ENCODE peak calls at places on chromosomes 3 and 15, in six cellular contexts. Z, P, E, J, G and M are unnamed samples.

GRCh38 chr3:14324224-14324944 is 78.0 kb upstream of the SLC6A6 start:
- DNase-seq in Z (no peak), P (peak), E (no peak), G (no peak), J (no peak), M (peak)

GRCh38 chr15:73786518-73786917 is 33.4 kb upstream of the INSYN1 start:
- DNase-seq in E (no peak), J (no peak), G (no peak), Z (peak), P (peak), M (no peak)

GRCh38 chr15:91813924-91814323 is 39.6 kb upstream of the SLCO3A1 start:
- DNase-seq in P (no peak), J (no peak), G (no peak), Z (no peak), E (no peak), M (no peak)

GRCh38 chr3:20197775-20198174 is 11.8 kb upstream of the SGO1 start:
- DNase-seq in Z (no peak), J (no peak), P (no peak), E (no peak), G (no peak), M (peak)

GRCh38 chr3:140629351-140630137 is 48.3 kb upstream of the TRIM42 start:
- DNase-seq in Z (no peak), P (no peak), G (peak), J (no peak), E (no peak), M (peak)

GRCh38 chr15:72063186-72063585 is 54.8 kb downstream of the MYO9A start:
- DNase-seq in P (no peak), Z (no peak), E (no peak), J (no peak), G (peak), M (no peak)

GRCh38 chr3:72234394-72234793 is 449.4 kb upstream of the PROK2 start:
- DNase-seq in Z (no peak), E (no peak), G (peak), P (no peak), J (no peak), M (no peak)

GRCh38 chr3:194418671-194419070 is 19.6 kb upstream of the GP5 start:
- DNase-seq in E (no peak), Z (no peak), G (no peak), J (no peak), P (no peak), M (no peak)

GRCh38 chr3:106120334-106120733 is 251.5 kb upstream of the CBLB start:
- DNase-seq in E (no peak), J (no peak), P (no peak), G (peak), Z (no peak), M (no peak)

GRCh38 chr3:188721312-188721711 is 450.5 kb upstream of the TPRG1 start:
- DNase-seq in J (no peak), P (no peak), Z (no peak), E (no peak), G (no peak), M (no peak)

GRCh38 chr3:11661827-11662226 is 18.1 kb upstream of the VGLL4 start:
- DNase-seq in J (no peak), P (no peak), Z (no peak), E (no peak), G (peak), M (no peak)

GRCh38 chr3:64983583-64984359 is 296.0 kb upstream of the ADAMTS9 start:
- DNase-seq in E (no peak), J (no peak), G (no peak), P (peak), Z (no peak), M (no peak)

GRCh38 chr15:55791576-55792400 is 48.8 kb upstream of the PRTG start:
- DNase-seq in G (peak), P (no peak), E (no peak), J (no peak), Z (no peak), M (peak)

GRCh38 chr15:66865622-66866611 is 163.9 kb downstream of the SMAD6 start:
- DNase-seq in G (no peak), P (no peak), E (no peak), Z (peak), J (no peak), M (no peak)

GRCh38 chr3:53260286-53260785 is 4.5 kb upstream of the TKT start:
- DNase-seq in J (no peak), E (no peak), Z (no peak), G (no peak), P (no peak), M (no peak)

GRCh38 chr3:196524527-196524926 is 9.4 kb upstream of the SMCO1 start:
- DNase-seq in J (no peak), E (no peak), Z (no peak), P (peak), G (no peak), M (no peak)

GRCh38 chr15:58077427-58077826 is 11.9 kb upstream of the ALDH1A2 start:
- DNase-seq in P (peak), G (no peak), Z (no peak), J (no peak), E (no peak), M (peak)

GRCh38 chr3:48187579-48188265 is 495 bp downstream of the CDC25A start:
- DNase-seq in J (peak), E (peak), P (no peak), Z (no peak), G (no peak), M (peak)

GRCh38 chr3:10223676-10224639 is 24.3 kb upstream of the TATDN2 start:
- DNase-seq in Z (no peak), G (no peak), E (peak), J (no peak), P (no peak), M (peak)

GRCh38 chr15:78684645-78685044 is 43.6 kb upstream of the CHRNB4 start:
- DNase-seq in Z (no peak), G (no peak), P (no peak), E (no peak), J (no peak), M (no peak)

GRCh38 chr3:114155370-114155821 is 23.5 kb downstream of the DRD3 start:
- DNase-seq in P (peak), G (peak), J (no peak), Z (no peak), E (peak), M (peak)

GRCh38 chr3:15647629-15648167 is 46.2 kb downstream of the BTD start:
- DNase-seq in J (peak), P (no peak), G (peak), Z (no peak), E (peak), M (peak)

GRCh38 chr3:197376735-197377555 is 78.5 kb upstream of the DLG1 start:
- DNase-seq in E (no peak), Z (no peak), J (no peak), P (peak), G (no peak), M (no peak)

GRCh38 chr3:177596248-177596821 is 399.1 kb upstream of the TBL1XR1 start:
- DNase-seq in Z (no peak), J (no peak), E (no peak), P (no peak), G (no peak), M (no peak)

GRCh38 chr3:40116478-40117162 is 192.9 kb upstream of the EIF1B start:
- DNase-seq in J (no peak), P (no peak), Z (no peak), G (peak), E (no peak), M (no peak)